ENCODE peak calls at places on chromosomes 1 and 21, in seven cellular contexts. O is thyroid gland, L is choroid plexus epithelial cell, J is heart right ventricle, P is AG04449, U is fibroblast of the aortic adventitia, H is GM23338. K is an unnamed sample.

GRCh38 chr1:172609528-172609927 is 49.4 kb upstream of the FASLG start:
- DNase-seq in U (peak; percentile 35), J (no peak), O (no peak), L (peak; percentile 60), H (peak; percentile 38), P (no peak), K (peak; percentile 46)

GRCh38 chr1:170707959-170708666 is 44.2 kb downstream of the PRRX1 start:
- DNase-seq in O (no peak), P (peak; percentile 94), L (peak; percentile 90), U (peak; percentile 97), J (no peak), H (no peak), K (peak; percentile 99)

GRCh38 chr1:21647431-21648373 is 21.5 kb downstream of the RAP1GAP start:
- DNase-seq in O (peak; percentile 51), P (no peak), J (peak; percentile 36), H (peak; percentile 96), U (peak; percentile 58), L (peak; percentile 65), K (peak; percentile 72)

GRCh38 chr1:221284028-221284427 is 404.8 kb downstream of the HLX start:
- DNase-seq in L (peak; percentile 42), P (peak; percentile 51), J (no peak), H (no peak), O (no peak), U (peak; percentile 74), K (peak; percentile 67)

GRCh38 chr1:56563045-56563444 is 16.3 kb downstream of the PLPP3 start:
- DNase-seq in O (no peak), L (no peak), H (no peak), J (no peak), U (no peak), P (no peak), K (no peak)

GRCh38 chr1:175015243-175015642 is 8.0 kb downstream of the MRPS14 start:
- DNase-seq in J (no peak), L (peak; percentile 90), P (peak; percentile 60), H (no peak), U (peak; percentile 82), O (no peak), K (peak; percentile 66)

GRCh38 chr1:99180915-99181314 is 83.4 kb upstream of the PLPPR4 start:
- DNase-seq in U (no peak), L (no peak), J (no peak), O (no peak), H (no peak), P (no peak), K (peak; percentile 35)

GRCh38 chr1:53256744-53257453 is 18.6 kb upstream of the MAGOH start:
- DNase-seq in H (no peak), L (no peak), P (no peak), J (no peak), U (no peak), O (no peak), K (no peak)

GRCh38 chr1:222171005-222171404 is 376.9 kb downstream of the HHIPL2 start:
- DNase-seq in L (peak; percentile 79), J (no peak), H (peak; percentile 74), P (no peak), U (peak; percentile 72), O (no peak), K (peak; percentile 72)

GRCh38 chr1:44908427-44908826 is 65.4 kb upstream of the PTCH2 start:
- DNase-seq in P (no peak), O (no peak), L (no peak), J (no peak), U (no peak), H (no peak), K (no peak)

GRCh38 chr1:156652131-156652991 is 10.4 kb downstream of the BCAN start:
- DNase-seq in L (peak; percentile 52), O (no peak), P (no peak), H (peak; percentile 93), U (peak; percentile 55), J (no peak), K (peak; percentile 47)

GRCh38 chr1:46248122-46248920 is 758 bp downstream of the RAD54L start:
- DNase-seq in P (no peak), U (no peak), H (peak; percentile 85), L (no peak), O (peak; percentile 18), J (no peak), K (peak; percentile 28)

GRCh38 chr1:162627662-162628296 is 4.5 kb upstream of the DDR2 start:
- DNase-seq in O (no peak), U (peak; percentile 60), L (peak; percentile 73), P (no peak), H (peak; percentile 70), J (no peak), K (peak; percentile 68)

GRCh38 chr1:156342556-156342955 is 4.2 kb downstream of the TSACC start:
- DNase-seq in H (no peak), O (no peak), L (no peak), J (no peak), P (no peak), U (no peak), K (no peak)

GRCh38 chr1:119368556-119368955 is at the start of gene HAO2:
- DNase-seq in O (peak; percentile 36), L (no peak), U (no peak), H (no peak), J (no peak), P (no peak), K (no peak)

GRCh38 chr1:246367046-246367445 is 140.0 kb downstream of the SMYD3 start:
- DNase-seq in U (peak; percentile 10), H (no peak), J (no peak), O (no peak), L (peak; percentile 48), P (peak; percentile 2), K (peak; percentile 39)

GRCh38 chr1:218377143-218377660 is 32.1 kb downstream of the TGFB2 start:
- DNase-seq in O (no peak), L (peak; percentile 98), J (no peak), P (peak; percentile 97), U (peak; percentile 98), H (no peak), K (peak; percentile 98)

GRCh38 chr21:27104749-27105439 is 138.0 kb upstream of the ADAMTS5 start:
- DNase-seq in L (peak; percentile 40), J (no peak), U (peak; percentile 32), H (no peak), O (no peak), P (peak; percentile 10), K (peak; percentile 52)

DNA sequence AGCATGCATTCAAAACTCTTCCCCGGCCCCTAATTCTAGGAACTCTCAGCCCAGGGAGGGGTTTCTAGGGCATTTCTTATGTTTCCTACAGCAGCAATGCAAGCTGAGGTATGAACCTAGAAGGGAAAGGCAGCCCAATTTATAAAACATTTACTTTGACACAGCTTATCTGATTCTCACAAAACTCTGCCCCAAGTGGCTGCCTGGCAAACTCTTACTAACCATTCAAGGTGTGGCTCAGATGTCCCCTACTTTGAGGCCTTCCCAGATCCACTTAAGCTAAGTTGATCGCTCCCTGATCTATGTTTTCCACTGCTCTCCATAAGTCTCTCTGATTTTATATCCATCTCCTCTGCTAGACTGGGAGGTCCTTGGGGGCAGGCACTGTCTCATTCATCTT is 35.4 kb downstream of the AK2 start:
- DNase-seq in P (no peak), L (no peak), H (peak; percentile 66), J (no peak), O (peak; percentile 37), U (no peak), K (no peak)
- TF ChIP-seq CTCF in P (peak; percentile 15), L (peak; percentile 43), H (peak; percentile 50), J (no peak), O (peak; percentile 24), U (peak; percentile 23), K (peak; percentile 8)

GRCh38 chr1:179576509-179576908 is 761 bp upstream of the NPHS2 start:
- DNase-seq in P (no peak), L (no peak), U (no peak), J (no peak), O (no peak), H (no peak), K (no peak)

DNA sequence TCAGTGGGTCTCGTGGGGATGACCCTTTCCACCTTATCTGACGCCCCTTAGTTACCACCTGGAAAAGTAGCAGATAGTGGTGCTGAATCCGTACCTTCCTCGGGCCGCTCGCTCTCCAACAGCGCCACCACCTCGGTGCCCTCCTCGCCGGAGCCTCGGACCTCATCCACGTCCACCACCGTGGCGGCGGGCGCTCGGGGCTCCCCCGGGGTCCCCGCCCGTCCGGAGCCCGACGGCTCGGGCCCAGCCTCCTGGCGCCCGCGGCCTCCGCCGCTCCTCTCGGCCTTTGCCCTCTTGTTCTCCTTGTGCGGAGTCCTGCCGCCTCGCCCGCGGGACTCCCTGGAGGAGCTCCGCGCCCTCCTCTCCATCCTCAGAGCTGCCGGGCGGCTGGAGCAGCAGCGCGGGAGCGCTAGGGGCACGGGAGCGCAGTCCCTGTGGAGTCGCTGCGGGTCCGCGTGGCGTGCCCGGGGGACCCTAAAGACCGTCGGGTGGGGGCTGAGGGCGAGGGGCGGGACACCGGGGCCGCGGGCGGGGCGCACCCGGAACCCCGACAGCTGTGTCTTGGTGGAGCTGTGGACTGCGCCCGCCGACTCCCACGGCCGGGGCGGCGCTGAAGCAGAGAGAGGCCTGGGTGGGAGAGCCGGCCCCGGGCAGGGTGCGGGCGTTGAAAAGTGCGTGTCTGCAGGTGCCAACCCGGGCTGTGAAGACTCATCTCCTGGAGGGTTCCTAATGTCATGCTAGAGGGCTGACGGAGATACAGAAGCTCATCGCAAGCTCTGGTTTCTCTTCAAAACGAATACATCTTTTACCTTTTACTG is at the start of gene NPHS2:
- DNase-seq in U (no peak), O (no peak), L (no peak), P (no peak), J (no peak), H (peak; percentile 66), K (no peak)
- H3K4me3 ChIP-seq in U (no peak within 1 kb of the TSS), O (no peak within 1 kb of the TSS), L (no peak within 1 kb of the TSS), P (no peak within 1 kb of the TSS), J (no peak within 1 kb of the TSS), H (peak within 1 kb of the TSS; percentile 65), K (no peak within 1 kb of the TSS)

GRCh38 chr1:12049625-12050024 is 13.5 kb upstream of the TNFRSF8 start:
- DNase-seq in U (no peak), J (no peak), H (peak; percentile 41), O (no peak), P (no peak), L (no peak), K (no peak)
- TF ChIP-seq CTCF in U (no peak), J (no peak), H (peak; percentile 22), O (no peak), P (no peak), L (peak; percentile 20), K (no peak)

GRCh38 chr1:235972316-235973090 is 92.4 kb downstream of the NID1 start:
- DNase-seq in P (peak; percentile 68), H (no peak), J (no peak), L (peak; percentile 84), O (no peak), U (peak; percentile 94), K (peak; percentile 89)

GRCh38 chr1:235974616-235975015 is 90.3 kb downstream of the NID1 start:
- DNase-seq in O (no peak), J (no peak), P (no peak), U (peak; percentile 94), L (no peak), H (no peak), K (peak; percentile 73)

GRCh38 chr1:235971571-235972315 is 93.1 kb downstream of the NID1 start:
- DNase-seq in L (peak; percentile 97), J (peak; percentile 94), U (peak; percentile 97), O (peak; percentile 86), H (peak; percentile 96), P (peak; percentile 74), K (peak; percentile 97)

GRCh38 chr1:235968837-235969236 is 96.1 kb downstream of the NID1 start:
- DNase-seq in O (no peak), L (no peak), P (no peak), U (no peak), J (no peak), H (no peak), K (no peak)

DNA sequence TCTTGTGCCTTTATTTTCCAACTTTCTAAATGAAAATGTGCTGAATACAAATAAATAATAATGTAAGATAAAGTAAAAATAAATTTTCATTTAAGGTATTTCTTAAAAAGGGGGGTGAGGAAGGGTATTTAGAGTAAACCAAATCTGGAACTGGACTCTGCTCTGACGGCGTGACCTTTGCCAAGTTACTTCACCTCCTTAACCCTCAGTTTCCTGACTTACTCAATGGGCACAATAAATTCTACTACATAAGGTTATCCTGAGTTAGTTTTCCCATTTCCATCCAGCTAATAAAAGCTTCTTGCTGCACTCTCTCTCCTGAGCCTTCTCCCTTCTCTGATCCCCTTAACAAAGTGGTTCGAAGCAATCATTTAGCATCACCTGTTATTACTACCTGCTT is 93.9 kb downstream of the NID1 start:
- DNase-seq in P (no peak), L (no peak), H (no peak), O (no peak), U (no peak), J (no peak), K (no peak)
- H3K4me3 ChIP-seq in P (no peak overlapping the region), L (no peak overlapping the region), H (no peak overlapping the region), O (no peak overlapping the region), U (peak overlapping the region; percentile 32), J (peak overlapping the region; percentile 53), K (no peak overlapping the region)